ENCODE peak calls at places on chromosomes 16 and 17, in eight cellular contexts. Y, U, A, L, G, V, S and B are unnamed samples. For H3K4me1, the result is how much of the 10 kb centered on the place peaks cover.

GRCh38 chr17:31598388-31598760 is 206.9 kb downstream of the RAB11FIP4 start:
- DNase-seq in V (no peak), L (no peak), Y (no peak), U (no peak), A (no peak), G (no peak), S (no peak), B (no peak)

GRCh38 chr16:17548825-17549224 is 78.1 kb upstream of the XYLT1 start:
- DNase-seq in L (no peak), U (no peak), V (no peak), G (no peak), Y (no peak), S (no peak), A (no peak), B (no peak)

GRCh38 chr17:50078430-50078829 is 16.7 kb upstream of the PDK2 start:
- DNase-seq in L (no peak), U (no peak), A (no peak), Y (no peak), S (no peak), V (no peak), G (no peak), B (no peak)

GRCh38 chr17:61756561-61756960 is 106.8 kb downstream of the BRIP1 start:
- DNase-seq in A (no peak), L (no peak), G (no peak), U (no peak), V (no peak), S (no peak), Y (no peak), B (no peak)

GRCh38 chr16:50651835-50652438 is 29.2 kb downstream of the SNX20 start:
- DNase-seq in Y (no peak), G (no peak), U (no peak), L (no peak), V (no peak), S (no peak), A (no peak), B (no peak)

GRCh38 chr17:28405632-28406477 is at the start of gene SLC46A1:
- DNase-seq in U (peak), L (no peak), V (peak), G (peak), S (no peak), A (peak), Y (peak), B (no peak)

GRCh38 chr17:55295411-55296170 is 30.8 kb downstream of the HLF start:
- DNase-seq in G (no peak), Y (peak), U (peak), V (no peak), S (peak), A (peak), L (no peak), B (peak)

GRCh38 chr16:89314357-89314756 is 96.9 kb downstream of the ZNF778 start:
- DNase-seq in U (no peak), V (no peak), A (no peak), S (peak), Y (peak), L (no peak), G (no peak), B (no peak)

GRCh38 chr17:72702136-72702735 is 390.3 kb downstream of the SLC39A11 start:
- DNase-seq in U (no peak), S (no peak), A (no peak), V (no peak), L (no peak), Y (no peak), G (no peak), B (no peak)

GRCh38 chr17:64641499-64641898 is 20.6 kb downstream of the SMURF2 start:
- DNase-seq in A (no peak), U (no peak), G (no peak), V (no peak), S (no peak), Y (no peak), L (no peak), B (no peak)

GRCh38 chr16:50160495-50161164 is 7.5 kb downstream of the TENT4B start:
- DNase-seq in V (no peak), A (no peak), Y (no peak), S (no peak), U (no peak), G (no peak), L (no peak), B (no peak)

GRCh38 chr17:28038802-28039600 is 3.5 kb upstream of the NLK start:
- DNase-seq in G (no peak), S (no peak), A (peak), V (no peak), L (no peak), U (no peak), Y (no peak), B (no peak)

GRCh38 chr16:19882641-19883040 is 2.0 kb downstream of the GPRC5B start:
- DNase-seq in L (no peak), G (no peak), S (no peak), Y (no peak), V (no peak), A (no peak), U (no peak), B (no peak)

GRCh38 chr16:53056528-53056881 is 1.7 kb downstream of the CHD9 start:
- DNase-seq in L (no peak), A (no peak), S (no peak), G (no peak), U (no peak), V (no peak), Y (no peak), B (peak)

GRCh38 chr16:54690710-54691109 is 240.0 kb upstream of the IRX5 start:
- DNase-seq in S (no peak), G (no peak), A (no peak), L (no peak), U (no peak), V (no peak), Y (no peak), B (no peak)

GRCh38 chr16:23836404-23837291 is 865 bp downstream of the PRKCB start:
- DNase-seq in S (peak), U (no peak), G (no peak), A (peak), V (peak), Y (peak), L (no peak), B (no peak)

GRCh38 chr16:1435921-1436697 is 5.2 kb downstream of the PERCC1 start:
- DNase-seq in Y (no peak), G (no peak), A (no peak), V (no peak), L (no peak), S (no peak), U (no peak), B (no peak)

GRCh38 chr16:69852815-69853214 is 90.7 kb downstream of the WWP2 start:
- DNase-seq in G (no peak), S (no peak), U (no peak), A (no peak), L (no peak), Y (no peak), V (no peak), B (no peak)

GRCh38 chr16:23052908-23053580 is 96.2 kb downstream of the USP31 start:
- DNase-seq in Y (no peak), G (no peak), U (no peak), A (no peak), V (no peak), S (no peak), L (no peak), B (no peak)

GRCh38 chr17:17320188-17320910 is 17.2 kb downstream of the NT5M start:
- DNase-seq in Y (no peak), S (no peak), L (no peak), G (peak), A (no peak), U (peak), V (no peak), B (no peak)

GRCh38 chr17:44214896-44215295 is 4.6 kb downstream of the UBTF start:
- DNase-seq in G (no peak), L (no peak), U (no peak), A (no peak), Y (no peak), S (no peak), V (no peak), B (no peak)

GRCh38 chr17:7886227-7887037 is 2.2 kb upstream of the CHD3 start:
- DNase-seq in A (peak), L (no peak), Y (peak), U (peak), G (no peak), V (no peak), S (peak), B (peak)

GRCh38 chr16:1870365-1871082 is 1.4 kb downstream of the MEIOB start:
- DNase-seq in S (no peak), V (no peak), Y (no peak), L (no peak), A (no peak), G (no peak), U (no peak), B (no peak)

GRCh38 chr17:64133546-64134215 is 3.7 kb upstream of the ERN1 start:
- DNase-seq in V (no peak), Y (no peak), S (no peak), L (no peak), G (no peak), A (peak), U (no peak), B (peak)

GRCh38 chr16:57688487-57688986 is 6.1 kb upstream of the DRC7 start:
- DNase-seq in Y (no peak), L (no peak), A (no peak), V (no peak), S (no peak), U (no peak), G (peak), B (no peak)

GRCh38 chr17:27624555-27624954 is 6.4 kb upstream of the LGALS9 start:
- DNase-seq in U (no peak), S (no peak), L (no peak), V (no peak), A (no peak), Y (no peak), G (no peak), B (no peak)

DNA sequence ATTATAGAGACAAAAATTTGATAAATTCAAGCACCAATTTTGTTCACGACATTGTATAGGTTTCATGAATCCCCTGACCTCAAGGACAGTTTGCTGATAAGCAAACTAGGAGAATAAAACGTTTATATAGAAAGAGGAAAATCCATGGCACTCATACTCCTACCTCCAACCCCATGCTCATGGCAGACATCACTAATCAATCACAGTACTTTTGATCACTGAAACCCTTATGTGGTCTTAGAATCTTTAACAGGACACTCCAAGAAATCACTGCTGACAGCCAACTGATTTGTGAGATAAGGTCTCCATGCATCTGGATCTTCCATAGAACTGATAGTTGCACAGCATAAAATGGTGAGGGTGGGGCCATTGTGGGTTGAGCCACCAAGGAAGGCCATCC is 4.7 kb upstream of the NHERF1 start:
- DNase-seq in S (no peak), Y (no peak), G (no peak), L (no peak), A (no peak), V (no peak), U (no peak), B (no peak)
- H3K4me1 ChIP-seq in S (half or more), Y (half or more), G (under half), L (half or more), A (under half), V (under half), U (under half), B (under half)

GRCh38 chr17:1434150-1434549 is 21.9 kb downstream of the CRK start:
- DNase-seq in V (no peak), Y (no peak), A (no peak), S (no peak), G (no peak), U (no peak), L (no peak), B (no peak)

GRCh38 chr17:1435326-1435725 is 20.7 kb downstream of the CRK start:
- DNase-seq in A (no peak), L (no peak), S (no peak), V (no peak), Y (no peak), U (no peak), G (no peak), B (no peak)

GRCh38 chr17:1442187-1442586 is 13.8 kb downstream of the CRK start:
- DNase-seq in Y (no peak), G (no peak), L (no peak), U (no peak), A (no peak), S (no peak), V (no peak), B (no peak)

GRCh38 chr17:1440921-1441320 is 15.1 kb downstream of the CRK start:
- DNase-seq in A (no peak), Y (no peak), G (no peak), V (no peak), S (no peak), U (no peak), L (no peak), B (no peak)

GRCh38 chr17:1438593-1439083 is 17.4 kb downstream of the CRK start:
- DNase-seq in V (no peak), U (no peak), S (no peak), L (no peak), A (no peak), G (no peak), Y (no peak), B (no peak)
- H3K4me3 ChIP-seq in V (no peak), U (no peak), S (no peak), L (no peak), A (no peak), G (no peak), Y (no peak), B (no peak)

GRCh38 chr17:57873261-57874057 is 23.6 kb upstream of the MRPS23 start:
- DNase-seq in S (no peak), V (peak), Y (no peak), U (no peak), A (no peak), L (no peak), G (no peak), B (no peak)
- H3K27ac ChIP-seq in S (no peak), V (peak), Y (no peak), U (peak), A (peak), L (peak), G (peak), B (peak)

DNA sequence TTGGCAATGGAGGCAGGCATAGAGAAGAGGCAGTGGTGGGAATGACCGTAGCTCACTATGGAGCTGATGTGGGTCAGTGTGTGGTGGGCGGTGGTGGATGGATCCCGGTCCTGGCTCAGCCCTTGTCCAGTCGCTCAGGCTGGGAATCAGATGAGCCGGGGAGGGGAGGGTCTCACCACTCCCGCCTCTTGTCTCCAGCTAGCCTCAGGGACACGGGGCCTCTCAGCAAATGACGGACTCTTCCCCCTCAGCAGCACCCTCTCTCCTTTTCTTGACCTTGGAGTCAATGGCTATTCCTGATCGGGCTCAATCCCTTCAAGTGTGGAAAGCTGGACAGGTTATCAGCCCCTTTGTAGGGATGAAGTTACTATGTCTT is 208.5 kb downstream of the NTN1 start:
- DNase-seq in Y (no peak), S (no peak), U (no peak), G (no peak), L (no peak), V (no peak), A (no peak), B (no peak)
- H3K4me1 ChIP-seq in Y (under half), S (under half), U (under half), G (under half), L (half or more), V (under half), A (under half), B (under half)

GRCh38 chr17:68963958-68964357 is 8.8 kb upstream of the ABCA8 start:
- DNase-seq in A (no peak), V (no peak), S (no peak), Y (no peak), G (no peak), L (no peak), U (no peak), B (peak)
- H3K4me3 ChIP-seq in A (no peak), V (no peak), S (no peak), Y (no peak), G (no peak), L (no peak), U (no peak), B (no peak)

DNA sequence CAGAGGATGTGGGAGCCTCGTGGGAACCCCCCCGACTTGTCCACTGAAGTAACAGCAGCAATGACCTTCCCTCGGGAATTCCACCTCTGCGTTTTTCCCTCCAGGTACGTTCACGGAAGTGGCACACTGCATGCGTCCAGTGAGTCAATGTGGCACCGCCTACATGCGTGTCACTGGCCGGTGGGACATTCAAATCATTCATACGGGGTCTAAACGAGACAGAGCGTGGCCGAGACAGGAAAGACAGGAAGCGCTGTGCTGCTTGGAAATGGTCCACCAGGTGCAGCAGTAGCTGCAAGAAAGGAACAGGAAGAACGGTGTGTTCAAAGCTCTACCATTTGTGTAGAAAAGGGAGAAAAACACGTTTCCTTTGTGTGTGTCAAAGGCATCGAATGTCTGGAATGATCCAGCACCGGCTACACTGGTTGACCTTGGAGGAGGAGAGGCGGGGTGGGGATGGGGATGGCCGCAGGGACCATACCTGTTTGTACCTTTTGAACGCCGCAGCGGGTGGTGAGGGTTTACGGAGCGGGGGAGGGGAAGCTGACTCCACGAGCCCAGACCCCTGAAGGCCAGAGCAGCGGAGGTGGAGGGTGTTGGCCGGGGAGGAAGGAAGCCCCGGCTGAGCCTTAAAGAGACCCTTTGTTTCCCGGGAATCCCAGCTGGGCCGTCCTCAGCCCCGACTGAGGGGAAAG is 1.7 kb upstream of the PGAP6 start:
- DNase-seq in V (peak), A (peak), Y (peak), L (no peak), S (no peak), U (peak), G (peak), B (no peak)
- H3K27ac ChIP-seq in V (peak), A (peak), Y (no peak), L (peak), S (peak), U (no peak), G (no peak), B (peak)

GRCh38 chr17:40319651-40320550 is 10.9 kb downstream of the RARA start:
- DNase-seq in S (peak), G (peak), L (no peak), Y (peak), U (peak), V (peak), A (no peak), B (no peak)
- H3K4me1 ChIP-seq in S (half or more), G (half or more), L (half or more), Y (half or more), U (half or more), V (half or more), A (half or more), B (under half)

DNA sequence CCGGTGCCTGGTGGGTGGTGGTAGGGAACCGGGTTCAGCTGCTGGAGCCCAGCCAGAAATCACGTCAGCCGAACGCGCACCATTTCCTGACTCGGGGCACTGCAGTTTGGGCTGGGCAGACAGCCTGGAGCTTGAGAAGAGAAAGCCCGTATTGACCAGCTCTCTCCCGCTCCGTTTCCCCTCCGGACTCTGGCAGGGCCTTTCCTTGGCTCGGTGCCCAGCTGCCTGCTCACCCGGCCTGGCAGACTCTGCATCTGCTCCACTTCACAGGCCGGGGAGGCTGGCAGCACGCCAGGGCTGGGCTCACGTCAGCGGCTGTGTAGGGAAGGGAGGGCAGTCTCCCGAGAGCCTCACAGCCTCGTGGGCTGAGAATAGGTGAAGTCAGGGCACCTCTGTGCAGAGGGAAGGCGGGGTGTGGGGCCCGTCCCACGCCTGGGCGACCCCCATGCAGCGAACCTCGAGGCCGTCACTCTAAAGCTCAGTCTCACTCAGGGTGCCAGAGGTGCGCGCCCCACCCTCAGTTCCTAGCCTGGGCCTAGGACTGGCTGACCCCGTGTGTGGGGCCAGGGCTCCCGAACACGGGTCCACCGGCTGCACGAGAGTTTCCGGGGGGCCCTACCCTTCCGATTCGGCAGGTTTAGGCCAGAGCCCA is 59.1 kb downstream of the OR1D5 start:
- DNase-seq in Y (peak), U (peak), G (peak), S (peak), A (peak), L (peak), V (peak), B (peak)
- H3K4me3 ChIP-seq in Y (peak), U (peak), G (peak), S (peak), A (no peak), L (peak), V (peak), B (no peak)